ENCODE peak calls at places on chromosomes 3 and 15, in five cellular contexts. D is stomach, Q is breast epithelium, L is transverse colon, R is HCT116. Y is an unnamed sample. For H3K4me1, the result is how much of the 10 kb centered on the place peaks cover.

GRCh38 chr3:114093001-114093350 is 36.4 kb downstream of the QTRT2 start:
- DNase-seq in D (no peak), Q (no peak), L (no peak), R (no peak), Y (no peak)

GRCh38 chr15:88647362-88648105 is 8.7 kb downstream of the ISG20 start:
- DNase-seq in D (peak), Q (peak), L (peak), R (no peak), Y (peak)

GRCh38 chr3:57856675-57857074 is 100.6 kb downstream of the SLMAP start:
- DNase-seq in D (no peak), Q (no peak), L (no peak), R (no peak), Y (no peak)

GRCh38 chr15:66753687-66754377 is 51.8 kb downstream of the SMAD6 start:
- DNase-seq in D (no peak), Q (no peak), L (no peak), R (no peak), Y (no peak)

GRCh38 chr3:100269410-100270217 is 8.8 kb downstream of the TBC1D23 start:
- DNase-seq in D (no peak), Q (no peak), L (no peak), R (peak), Y (no peak)

GRCh38 chr3:101095703-101096102 is 102.5 kb upstream of the ABI3BP start:
- DNase-seq in D (no peak), Q (no peak), L (no peak), R (no peak), Y (no peak)

GRCh38 chr15:29409890-29410289 is 140.3 kb upstream of the NSMCE3 start:
- DNase-seq in D (no peak), Q (no peak), L (no peak), R (no peak), Y (no peak)

GRCh38 chr3:13543251-13543650 is 5.7 kb upstream of the FBLN2 start:
- DNase-seq in D (no peak), Q (peak), L (peak), R (no peak), Y (no peak)

GRCh38 chr3:108208831-108209230 is 13.4 kb downstream of the IFT57 start:
- DNase-seq in D (no peak), Q (no peak), L (no peak), R (no peak), Y (no peak)

GRCh38 chr3:186520436-186520835 is 23.7 kb downstream of the CRYGS start:
- DNase-seq in D (no peak), Q (no peak), L (no peak), R (no peak), Y (no peak)

GRCh38 chr3:122890077-122890484 is 95.2 kb downstream of the SLC49A4 start:
- DNase-seq in D (no peak), Q (peak), L (peak), R (no peak), Y (no peak)

GRCh38 chr3:114365268-114365667 is 71.4 kb downstream of the TIGIT start:
- DNase-seq in D (no peak), Q (no peak), L (no peak), R (no peak), Y (no peak)

GRCh38 chr15:64599226-64599625 is 138.8 kb downstream of the ZNF609 start:
- DNase-seq in D (no peak), Q (no peak), L (no peak), R (no peak), Y (no peak)

GRCh38 chr15:36757189-36757814 is 177.9 kb downstream of the CDIN1 start:
- DNase-seq in D (no peak), Q (no peak), L (no peak), R (no peak), Y (no peak)

GRCh38 chr3:139561959-139562676 is 22.6 kb upstream of the RBP1 start:
- DNase-seq in D (no peak), Q (no peak), L (peak), R (peak), Y (no peak)

GRCh38 chr3:45154641-45155147 is 8.5 kb upstream of the CDCP1 start:
- DNase-seq in D (no peak), Q (no peak), L (no peak), R (no peak), Y (peak)

GRCh38 chr3:52228751-52229291 is 3.4 kb upstream of the TLR9 start:
- DNase-seq in D (no peak), Q (no peak), L (no peak), R (no peak), Y (no peak)

GRCh38 chr3:171162986-171163723 is 136.6 kb upstream of the SLC2A2 start:
- DNase-seq in D (no peak), Q (no peak), L (no peak), R (no peak), Y (no peak)

GRCh38 chr3:9793161-9793781 is 389 bp downstream of the ARPC4 start:
- DNase-seq in D (no peak), Q (no peak), L (peak), R (no peak), Y (no peak)

GRCh38 chr3:61699622-61700021 is 138.3 kb downstream of the PTPRG start:
- DNase-seq in D (no peak), Q (no peak), L (no peak), R (no peak), Y (no peak)

GRCh38 chr3:10187295-10187876 is 22.7 kb downstream of the IRAK2 start:
- DNase-seq in D (no peak), Q (no peak), L (no peak), R (no peak), Y (no peak)

GRCh38 chr3:11168881-11169805 is 14.8 kb downstream of the HRH1 start:
- DNase-seq in D (no peak), Q (no peak), L (no peak), R (no peak), Y (peak)

GRCh38 chr3:184448321-184449160 is 68.7 kb downstream of the CHRD start:
- DNase-seq in D (peak), Q (no peak), L (no peak), R (peak), Y (no peak)

GRCh38 chr3:130626021-130626420 is 109.0 kb downstream of the COL6A6 start:
- DNase-seq in D (no peak), Q (no peak), L (no peak), R (no peak), Y (no peak)

GRCh38 chr3:45477838-45478237 is 89.5 kb downstream of the LARS2 start:
- DNase-seq in D (no peak), Q (no peak), L (no peak), R (no peak), Y (no peak)

GRCh38 chr3:71050521-71051258 is 532.8 kb downstream of the FOXP1 start:
- DNase-seq in D (no peak), Q (no peak), L (no peak), R (no peak), Y (no peak)

DNA sequence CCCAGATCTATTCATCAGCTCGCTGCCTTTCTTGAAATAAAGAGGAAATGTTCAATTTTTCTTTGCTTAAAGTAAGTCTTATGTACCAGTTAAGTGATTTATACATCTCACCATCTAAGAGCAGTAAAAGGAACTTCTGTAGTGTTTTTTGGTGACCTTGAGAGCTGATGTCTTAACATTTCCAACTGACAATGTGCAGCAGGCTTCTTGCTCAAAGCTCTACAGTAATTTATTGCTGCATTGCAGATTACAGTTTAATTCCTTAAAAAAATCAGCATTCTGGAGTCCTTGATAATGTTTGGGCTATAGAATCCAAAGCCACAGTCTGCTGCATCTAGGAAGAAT is 61.6 kb downstream of the DIPK2A start:
- DNase-seq in D (no peak), Q (no peak), L (no peak), R (no peak), Y (no peak)
- H3K4me3 ChIP-seq in D (no peak), Q (no peak), L (no peak), R (no peak), Y (no peak)

DNA sequence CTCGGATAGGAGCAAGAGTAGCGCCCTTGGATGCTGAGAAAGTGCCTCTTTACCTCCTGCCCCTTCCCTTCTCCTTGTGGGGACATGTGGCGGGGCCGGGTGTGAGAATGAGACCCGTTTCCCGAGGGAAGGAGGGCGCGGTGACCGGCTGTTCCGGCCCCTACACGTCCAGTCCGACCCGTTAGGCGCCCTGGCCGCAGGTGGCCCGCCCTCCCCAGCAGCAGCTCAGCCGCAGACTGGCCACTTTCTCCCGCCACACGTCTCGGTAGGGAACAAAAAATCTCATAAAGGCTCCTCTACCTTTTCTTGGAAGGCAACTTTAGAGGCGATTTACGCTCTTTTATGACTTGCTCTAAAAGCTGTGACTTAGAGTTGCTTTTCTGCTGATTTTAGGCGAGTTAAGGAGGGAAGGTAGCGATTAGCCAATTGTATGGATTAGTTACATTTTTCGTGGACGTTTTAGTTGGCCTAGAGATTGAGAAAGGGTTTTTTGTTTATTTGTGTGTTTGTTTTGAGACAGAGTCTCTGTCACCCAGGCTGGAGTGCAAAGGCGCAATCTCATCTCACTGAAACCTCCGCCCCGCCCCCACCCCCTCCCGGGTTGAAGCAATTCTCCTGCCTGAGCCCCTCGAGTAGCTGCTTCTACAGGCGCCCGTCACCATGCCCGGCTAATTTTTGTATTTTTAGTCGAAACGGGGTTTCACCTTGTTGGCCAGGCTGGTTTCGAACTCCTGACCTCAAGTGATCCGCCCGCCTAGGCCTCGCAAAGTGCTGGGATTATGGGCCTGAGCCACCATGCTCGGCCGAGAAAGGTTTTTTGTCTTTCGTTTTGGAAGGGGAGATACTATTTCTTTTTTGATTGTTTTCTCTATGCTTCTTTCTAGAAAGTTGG is 8.3 kb upstream of the PGPEP1L start:
- DNase-seq in D (peak), Q (no peak), L (no peak), R (no peak), Y (no peak)
- TF ChIP-seq POLR2AphosphoS5 in D (no peak), Q (no peak), L (no peak), R (no peak), Y (no peak)

GRCh38 chr3:134369231-134369741 is 5.0 kb downstream of the AMOTL2 start:
- DNase-seq in D (no peak), Q (no peak), L (no peak), R (no peak), Y (peak)
- H3K4me1 ChIP-seq in D (half or more), Q (under half), L (under half), R (under half), Y (half or more)

GRCh38 chr3:136184703-136185102 is 11.4 kb downstream of the MSL2 start:
- DNase-seq in D (no peak), Q (no peak), L (no peak), R (no peak), Y (no peak)
- H3K4me3 ChIP-seq in D (no peak), Q (no peak), L (no peak), R (no peak), Y (no peak)

DNA sequence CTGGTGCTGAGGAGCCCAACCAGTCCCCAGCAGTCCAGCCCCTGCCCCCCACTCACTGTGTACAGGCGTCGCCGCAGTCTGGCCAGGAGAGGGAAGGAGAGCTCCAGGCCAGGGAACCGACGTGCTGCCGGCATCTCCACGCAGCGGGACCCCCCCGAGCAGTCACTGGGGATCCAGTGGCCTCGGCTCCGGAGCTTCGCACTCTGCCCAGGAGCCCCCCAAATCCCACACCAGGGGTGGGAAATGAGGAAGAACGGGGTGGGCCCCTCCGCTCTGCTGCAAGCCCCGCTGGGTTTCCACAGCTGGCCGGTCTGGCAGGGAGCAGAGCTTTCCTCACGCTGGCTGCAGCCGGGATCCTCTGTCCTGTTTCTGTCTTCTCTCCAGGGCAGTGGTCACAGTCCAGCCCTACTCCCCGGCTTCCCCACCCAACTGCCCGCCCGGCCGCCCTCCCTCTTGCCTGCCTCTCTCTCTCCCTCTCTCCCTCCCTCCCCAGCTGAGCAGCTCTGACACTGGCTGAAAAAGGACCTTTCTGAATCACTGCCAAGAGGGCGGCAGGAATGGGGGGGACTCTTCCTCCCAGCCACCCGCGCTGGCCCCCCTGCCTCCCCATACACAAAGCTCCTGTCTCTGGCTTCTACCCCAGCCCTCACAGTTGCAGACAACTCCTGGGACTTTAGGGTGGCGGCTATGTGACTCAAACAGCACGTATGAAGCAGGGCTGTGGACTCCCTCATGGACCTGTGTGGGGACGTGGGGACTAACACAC is 15.8 kb downstream of the TNK2 start:
- DNase-seq in D (no peak), Q (peak), L (peak), R (no peak), Y (no peak)
- TF ChIP-seq POLR2AphosphoS5 in D (no peak), Q (no peak), L (no peak), R (no peak), Y (no peak)

GRCh38 chr3:80855482-80855881 is 906.0 kb downstream of the GBE1 start:
- DNase-seq in D (no peak), Q (no peak), L (no peak), R (no peak), Y (no peak)
- H3K4me1 ChIP-seq in D (under half), Q (under half), L (under half), R (under half), Y (under half)

DNA sequence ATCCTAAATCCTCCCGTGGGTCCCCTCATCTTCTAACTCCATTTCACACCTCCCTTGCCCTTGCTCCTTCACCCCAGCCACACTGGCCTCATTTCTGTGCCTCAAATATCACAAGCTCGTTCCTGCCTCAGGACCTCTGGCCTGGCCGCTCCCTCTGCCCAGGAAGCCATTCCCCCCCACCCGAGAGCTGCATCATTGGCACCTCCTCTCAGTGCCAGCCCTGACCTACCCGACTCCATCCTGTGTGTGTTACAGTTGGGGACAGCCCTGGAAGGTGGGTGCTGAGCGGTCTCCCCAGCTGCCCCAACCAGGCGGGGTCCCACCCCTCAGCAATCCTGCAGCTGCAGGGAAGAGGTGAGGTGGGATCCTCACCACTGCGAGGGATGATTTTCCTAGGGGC is 14.5 kb downstream of the PLXND1 start:
- DNase-seq in D (no peak), Q (no peak), L (no peak), R (no peak), Y (peak)
- H3K4me3 ChIP-seq in D (no peak), Q (no peak), L (no peak), R (no peak), Y (no peak)

DNA sequence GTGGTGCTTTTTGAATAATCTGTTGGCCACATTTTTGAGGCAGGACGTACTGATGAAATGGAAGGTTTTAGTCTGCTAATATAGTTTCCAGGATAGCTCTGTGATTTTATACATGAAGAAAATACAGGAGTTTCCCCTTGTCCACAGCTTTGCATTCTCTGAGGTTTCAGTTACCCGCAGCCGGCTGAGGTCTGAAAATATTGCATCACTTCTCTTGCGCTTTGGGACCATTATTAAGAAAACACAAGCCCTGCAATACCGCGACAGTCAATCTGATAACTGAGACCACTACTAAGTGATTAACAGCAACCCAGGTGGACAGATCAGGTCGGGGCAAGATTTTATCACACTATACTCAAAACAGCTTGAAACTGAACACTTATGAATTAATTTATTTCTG is 33.0 kb downstream of the BLM start:
- DNase-seq in D (no peak), Q (no peak), L (no peak), R (no peak), Y (no peak)
- TF ChIP-seq POLR2AphosphoS5 in D (no peak), Q (no peak), L (no peak), R (no peak), Y (peak)

GRCh38 chr15:67769468-67770097 is 55.7 kb upstream of the SKOR1 start:
- DNase-seq in D (no peak), Q (no peak), L (no peak), R (no peak), Y (no peak)

GRCh38 chr15:67774626-67775025 is 50.7 kb upstream of the SKOR1 start:
- DNase-seq in D (no peak), Q (no peak), L (no peak), R (no peak), Y (no peak)

GRCh38 chr15:67768592-67768991 is 56.7 kb upstream of the SKOR1 start:
- DNase-seq in D (no peak), Q (no peak), L (no peak), R (no peak), Y (no peak)

GRCh38 chr15:67770098-67770628 is 55.1 kb upstream of the SKOR1 start:
- DNase-seq in D (no peak), Q (no peak), L (no peak), R (no peak), Y (no peak)

DNA sequence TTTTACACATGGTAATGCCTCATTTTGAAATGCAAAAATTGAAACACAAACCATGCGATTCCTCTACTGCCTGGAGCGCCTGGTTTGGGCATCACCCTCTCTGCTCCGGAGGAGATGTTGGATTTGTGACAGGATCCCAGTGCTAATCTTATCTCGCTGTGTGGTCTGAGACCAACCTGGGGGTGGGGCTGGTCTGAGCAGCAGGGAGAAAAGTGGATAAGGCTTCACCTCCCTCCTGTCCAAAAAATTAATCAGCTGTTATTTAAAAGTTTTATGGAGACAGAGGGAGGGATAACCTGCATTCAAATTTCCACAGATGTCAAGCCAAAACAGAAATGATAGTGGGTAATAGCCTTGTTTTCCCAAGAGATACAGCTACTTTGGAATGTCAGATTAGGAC is 54.1 kb upstream of the SKOR1 start:
- DNase-seq in D (no peak), Q (no peak), L (no peak), R (no peak), Y (no peak)
- H3K4me1 ChIP-seq in D (under half), Q (under half), L (under half), R (under half), Y (under half)

GRCh38 chr15:59438891-59439290 is 905 bp downstream of the FAM81A start:
- DNase-seq in D (no peak), Q (no peak), L (peak), R (no peak), Y (no peak)

GRCh38 chr15:59437777-59438574 is at the start of gene FAM81A:
- DNase-seq in D (peak), Q (peak), L (peak), R (peak), Y (peak)

GRCh38 chr15:59434481-59434880 is 3.5 kb upstream of the FAM81A start:
- DNase-seq in D (no peak), Q (no peak), L (no peak), R (no peak), Y (no peak)

GRCh38 chr15:59437473-59437776 is 561 bp upstream of the FAM81A start:
- DNase-seq in D (no peak), Q (no peak), L (peak), R (no peak), Y (no peak)

GRCh38 chr15:59436774-59437472 is 1.1 kb upstream of the FAM81A start:
- DNase-seq in D (no peak), Q (no peak), L (no peak), R (no peak), Y (no peak)
- H3K4me3 ChIP-seq in D (peak), Q (peak), L (no peak), R (peak), Y (peak)